ENCODE peak calls at places on chromosomes 2 and 18, in five cellular contexts. W is fibroblast of the aortic adventitia, V is Calu3, B is fibroblast of mammary gland, T is RWPE1. X is an unnamed sample.

GRCh38 chr2:23669413-23670244 is 257.3 kb downstream of the ATAD2B start:
- DNase-seq in T (peak), B (peak), V (no peak), W (peak), X (no peak)

GRCh38 chr2:88452151-88452851 is at the start of gene FOXI3:
- DNase-seq in B (no peak), T (no peak), V (no peak), W (no peak), X (no peak)

GRCh38 chr2:127381762-127382161 is 6.0 kb downstream of the MAP3K2 start:
- DNase-seq in T (peak), V (no peak), B (no peak), W (no peak), X (no peak)

GRCh38 chr2:152441961-152442360 is 107.0 kb downstream of the FMNL2 start:
- DNase-seq in T (no peak), V (no peak), W (no peak), B (no peak), X (no peak)

GRCh38 chr18:6744816-6745455 is 15.4 kb downstream of the ARHGAP28 start:
- DNase-seq in B (no peak), W (no peak), V (no peak), T (no peak), X (no peak)

GRCh38 chr2:36582556-36583350 is 15.2 kb downstream of the FEZ2 start:
- DNase-seq in W (no peak), V (no peak), T (no peak), B (no peak), X (no peak)

GRCh38 chr2:167750675-167751074 is 496.7 kb downstream of the STK39 start:
- DNase-seq in T (no peak), V (no peak), W (no peak), B (no peak), X (no peak)

GRCh38 chr2:45276914-45277313 is 267.7 kb upstream of the SIX2 start:
- DNase-seq in W (peak), B (peak), V (peak), T (no peak), X (no peak)

GRCh38 chr2:241744028-241744754 is 9.8 kb downstream of the D2HGDH start:
- DNase-seq in T (no peak), B (no peak), W (no peak), V (no peak), X (no peak)

GRCh38 chr2:150097891-150098595 is 389.4 kb downstream of the RND3 start:
- DNase-seq in T (no peak), B (peak), W (peak), V (no peak), X (no peak)

DNA sequence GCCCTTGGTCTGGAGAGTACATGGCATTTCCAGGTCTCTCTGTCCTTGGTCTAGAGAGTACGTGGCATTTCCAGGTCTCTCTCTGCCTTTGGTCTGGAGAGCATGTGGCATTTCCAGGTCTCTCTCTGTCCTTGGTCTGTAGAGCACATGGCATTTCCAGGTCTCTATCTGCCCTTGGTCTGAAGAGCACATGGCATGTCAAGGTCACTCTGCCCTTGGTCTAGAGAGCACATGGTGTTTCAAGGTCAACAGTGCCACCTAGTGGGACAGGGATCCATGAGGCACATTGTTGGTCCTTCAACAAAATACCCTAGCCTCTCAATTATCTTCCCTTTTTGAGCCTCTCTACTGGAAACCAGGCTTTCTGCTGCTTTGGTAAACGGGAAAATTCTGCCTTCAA is 250.2 kb downstream of the OTX1 start:
- DNase-seq in T (no peak), W (no peak), B (peak), V (no peak), X (no peak)
- TF ChIP-seq CTCF in T (no peak), W (no peak), B (peak), V (no peak), X (no peak)

DNA sequence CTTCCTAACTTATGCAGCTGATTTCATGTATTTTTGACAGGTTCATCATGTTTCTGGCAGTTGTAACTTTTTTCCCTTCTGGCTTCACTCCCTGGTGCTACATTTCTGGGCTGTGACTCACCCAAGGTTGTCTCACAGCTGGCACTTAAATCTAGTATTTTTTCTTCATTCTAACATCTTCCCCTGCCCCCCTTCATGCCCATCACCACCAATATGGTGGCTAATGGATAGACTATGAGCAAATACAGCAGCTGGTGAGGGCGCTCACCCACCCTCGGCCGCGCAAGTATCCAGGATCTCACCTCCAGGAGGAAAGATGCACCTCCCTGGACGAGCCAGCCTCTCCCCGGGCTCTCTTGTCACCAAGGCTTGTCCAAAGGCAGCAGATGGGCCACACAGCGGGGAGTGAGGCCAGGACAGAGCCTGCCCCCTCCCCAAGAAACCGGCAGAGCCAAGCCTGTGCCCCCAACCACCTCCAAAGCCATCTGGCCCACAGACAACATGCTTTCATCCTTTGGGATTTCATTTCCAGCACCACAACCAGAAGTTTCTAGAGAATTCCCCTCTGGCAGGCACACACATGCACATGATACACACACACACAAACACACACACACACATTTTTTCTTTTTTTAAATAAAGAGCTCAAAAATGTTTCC is 39.1 kb downstream of the ATOH8 start:
- DNase-seq in W (peak), V (no peak), T (peak), B (peak), X (no peak)
- TF ChIP-seq CTCF in W (no peak), V (no peak), T (no peak), B (no peak), X (no peak)

DNA sequence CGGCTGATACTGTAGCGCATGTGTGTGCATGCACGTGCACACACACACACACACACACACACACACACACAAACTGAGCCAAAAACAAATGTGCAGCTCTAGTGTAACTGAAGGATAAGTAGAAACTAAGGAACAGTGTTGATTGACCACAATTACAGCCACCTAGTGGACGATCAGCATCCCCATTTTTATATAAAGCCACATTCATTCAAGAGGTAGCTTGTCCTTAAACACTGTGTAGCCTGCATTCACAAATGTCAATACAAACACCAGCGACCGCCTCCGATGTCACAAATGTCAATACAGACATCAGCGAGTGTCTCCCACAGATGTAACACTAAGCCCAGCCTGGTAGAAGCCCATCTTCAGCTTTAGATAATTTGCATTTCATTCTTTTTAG is 167.4 kb downstream of the PTGR3 start:
- DNase-seq in T (peak), V (no peak), B (peak), W (peak), X (no peak)
- TF ChIP-seq CTCF in T (peak), V (peak), B (peak), W (peak), X (no peak)

DNA sequence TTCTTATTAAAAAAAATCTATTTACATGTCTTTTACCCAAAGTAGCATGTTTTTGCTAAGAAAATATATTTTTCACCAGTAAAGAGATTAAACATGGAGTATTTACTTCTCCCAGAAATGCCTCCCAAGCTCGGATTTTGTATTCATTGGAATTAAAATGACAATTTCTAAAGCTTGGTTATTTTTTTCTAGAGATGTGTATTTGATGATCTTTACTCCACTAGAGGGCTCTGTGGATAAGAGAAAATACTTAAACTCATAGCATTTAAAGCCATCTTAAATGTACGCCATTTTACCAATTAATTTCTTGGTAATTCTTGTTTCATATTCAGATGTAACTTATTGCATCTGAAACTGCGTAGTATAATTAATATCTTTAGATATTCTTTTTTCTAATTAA is 461.4 kb downstream of the GALR1 start:
- DNase-seq in W (no peak), T (peak), V (no peak), B (no peak), X (no peak)
- TF ChIP-seq CTCF in W (peak), T (peak), V (no peak), B (no peak), X (no peak)

GRCh38 chr18:48024009-48024512 is 93.6 kb upstream of the SMAD2 start:
- DNase-seq in V (no peak), B (no peak), W (no peak), T (no peak), X (no peak)
- TF ChIP-seq CTCF in V (no peak), B (no peak), W (no peak), T (peak), X (no peak)